ENCODE peak calls at places on chromosome 1, in eight cellular contexts. Q is iris pigment epithelial cell; K is stimulated activated CD8-positive, alpha-beta memory T cell treated with anti-CD3 and anti-CD28 coated beads, Interleukin-4, amount 100 ng/mL, for 24 hours; J is T-helper 9 cell; A is GDM1; L is endothelial cell; M is ureter; U is activated CD8-positive, alpha-beta T cell treated with anti-CD3 and anti-CD28 coated beads, Interleukin-2, amount 10 ng/mL, durations not matched to agents 7 days and 5 days. S is an unnamed sample.

GRCh38 chr1:167158813-167159275 is 61.8 kb upstream of the POU2F1 start:
- DNase-seq in Q (no peak), K (no peak), J (no peak), A (no peak), L (no peak), M (no peak), U (no peak), S (no peak)

GRCh38 chr1:150061632-150062101 is 5.9 kb upstream of the VPS45 start:
- DNase-seq in Q (peak), K (no peak), J (no peak), A (no peak), L (no peak), M (no peak), U (no peak), S (no peak)

GRCh38 chr1:47764461-47765046 is 232.6 kb downstream of the TRABD2B start:
- DNase-seq in Q (no peak), K (no peak), J (no peak), A (no peak), L (no peak), M (no peak), U (no peak), S (no peak)

GRCh38 chr1:204157942-204158341 is 6.1 kb upstream of the ETNK2 start:
- DNase-seq in Q (no peak), K (no peak), J (no peak), A (no peak), L (no peak), M (no peak), U (no peak), S (no peak)

GRCh38 chr1:9281907-9282306 is 10.8 kb upstream of the SPSB1 start:
- DNase-seq in Q (no peak), K (no peak), J (no peak), A (no peak), L (no peak), M (no peak), U (no peak), S (no peak)

GRCh38 chr1:24195146-24195545 is 8.1 kb upstream of the IFNLR1 start:
- DNase-seq in Q (no peak), K (no peak), J (no peak), A (no peak), L (no peak), M (no peak), U (no peak), S (no peak)

GRCh38 chr1:34101151-34101550 is 63.9 kb downstream of the CSMD2 start:
- DNase-seq in Q (peak), K (no peak), J (no peak), A (no peak), L (no peak), M (no peak), U (no peak), S (no peak)

GRCh38 chr1:182299728-182300581 is 91.6 kb downstream of the GLUL start:
- DNase-seq in Q (peak), K (no peak), J (no peak), A (peak), L (peak), M (peak), U (peak), S (peak)

GRCh38 chr1:243179714-243180113 is 75.4 kb downstream of the CEP170 start:
- DNase-seq in Q (peak), K (no peak), J (no peak), A (no peak), L (no peak), M (no peak), U (no peak), S (no peak)

GRCh38 chr1:159854101-159854692 is 8.3 kb downstream of the VSIG8 start:
- DNase-seq in Q (peak), K (no peak), J (no peak), A (no peak), L (peak), M (peak), U (no peak), S (no peak)

GRCh38 chr1:151807131-151807530 is 1.9 kb upstream of the LINGO4 start:
- DNase-seq in Q (no peak), K (no peak), J (no peak), A (no peak), L (no peak), M (no peak), U (no peak), S (no peak)

GRCh38 chr1:93629101-93630059 is 52.3 kb downstream of the BCAR3 start:
- DNase-seq in Q (peak), K (no peak), J (no peak), A (peak), L (peak), M (no peak), U (peak), S (peak)

GRCh38 chr1:163173121-163173520 is 29.6 kb downstream of the RGS5 start:
- DNase-seq in Q (no peak), K (no peak), J (no peak), A (no peak), L (no peak), M (no peak), U (no peak), S (no peak)

GRCh38 chr1:66985835-66986234 is 61.0 kb downstream of the MIER1 start:
- DNase-seq in Q (no peak), K (no peak), J (no peak), A (no peak), L (no peak), M (no peak), U (no peak), S (no peak)

GRCh38 chr1:49448200-49448599 is 575.6 kb downstream of the AGBL4 start:
- DNase-seq in Q (no peak), K (no peak), J (no peak), A (no peak), L (no peak), M (no peak), U (no peak), S (no peak)

GRCh38 chr1:24872446-24872845 is 57.6 kb downstream of the RUNX3 start:
- DNase-seq in Q (no peak), K (no peak), J (no peak), A (peak), L (no peak), M (no peak), U (no peak), S (no peak)

GRCh38 chr1:5744911-5745431 is 247.3 kb downstream of the NPHP4 start:
- DNase-seq in Q (no peak), K (no peak), J (no peak), A (no peak), L (no peak), M (no peak), U (no peak), S (no peak)

GRCh38 chr1:200263203-200263602 is 146.6 kb downstream of the ZNF281 start:
- DNase-seq in Q (no peak), K (no peak), J (no peak), A (no peak), L (no peak), M (no peak), U (no peak), S (peak)

GRCh38 chr1:148353461-148354283 is 129.4 kb downstream of the PPIAL4G start:
- DNase-seq in Q (peak), K (no peak), J (no peak), A (no peak), L (no peak), M (no peak), U (no peak), S (peak)

GRCh38 chr1:207321790-207322530 is 482 bp downstream of the CD55 start:
- DNase-seq in Q (no peak), K (no peak), J (no peak), A (no peak), L (no peak), M (no peak), U (no peak), S (no peak)

GRCh38 chr1:9946315-9946714 is 3.0 kb downstream of the NMNAT1 start:
- DNase-seq in Q (no peak), K (no peak), J (no peak), A (no peak), L (no peak), M (no peak), U (no peak), S (no peak)

GRCh38 chr1:174954686-174955669 is 44.8 kb upstream of the CACYBP start:
- DNase-seq in Q (no peak), K (no peak), J (no peak), A (no peak), L (no peak), M (no peak), U (no peak), S (no peak)

GRCh38 chr1:198318092-198318491 is 161.3 kb downstream of the NEK7 start:
- DNase-seq in Q (no peak), K (no peak), J (no peak), A (no peak), L (no peak), M (no peak), U (no peak), S (no peak)

GRCh38 chr1:91737650-91738049 is 148.3 kb downstream of the TGFBR3 start:
- DNase-seq in Q (no peak), K (no peak), J (no peak), A (no peak), L (no peak), M (no peak), U (no peak), S (no peak)

GRCh38 chr1:50110084-50110615 is 1.4 kb downstream of the ELAVL4 start:
- DNase-seq in Q (no peak), K (no peak), J (no peak), A (no peak), L (no peak), M (no peak), U (no peak), S (no peak)

GRCh38 chr1:56644064-56644940 is 812 bp upstream of the PRKAA2 start:
- DNase-seq in Q (peak), K (no peak), J (no peak), A (no peak), L (peak), M (no peak), U (no peak), S (peak)

GRCh38 chr1:241627453-241628329 is 12.5 kb downstream of the CHML start:
- DNase-seq in Q (peak), K (no peak), J (peak), A (peak), L (peak), M (no peak), U (peak), S (peak)

GRCh38 chr1:18344755-18345154 is 136.0 kb upstream of the KLHDC7A start:
- DNase-seq in Q (no peak), K (no peak), J (no peak), A (no peak), L (no peak), M (no peak), U (no peak), S (no peak)

S was measured in HepG2.